ENCODE peak calls at places on chromosome X, in eight cellular contexts. R is H54; Y is GM12865; L is neural crest cell; J is smooth muscle cell of the brain vasculature; K is sigmoid colon; C is activated CD8-positive, alpha-beta memory T cell treated with anti-CD3 and anti-CD28 coated beads for 1 hour; V is DMS 273 treated with DMSO at 0.1 percent for 48 hours. B is an unnamed sample.

GRCh38 chrX:13005671-13006473 is 31.0 kb downstream of the TMSB4X start:
- DNase-seq in K (no peak), C (no peak), J (no peak), R (no peak), V (no peak), L (no peak), Y (peak), B (no peak)

GRCh38 chrX:24347871-24348270 is 12.6 kb upstream of the SUPT20HL1 start:
- DNase-seq in L (no peak), J (no peak), R (no peak), C (no peak), Y (no peak), K (no peak), V (peak), B (no peak)

GRCh38 chrX:33183366-33183765 is 28.0 kb downstream of the DMD start:
- DNase-seq in V (no peak), Y (peak), K (peak), L (no peak), C (no peak), R (no peak), J (peak), B (no peak)

GRCh38 chrX:46571423-46572294 is 1.9 kb upstream of the CHST7 start:
- DNase-seq in L (no peak), Y (peak), C (no peak), J (no peak), V (no peak), R (no peak), K (no peak), B (no peak)

GRCh38 chrX:68945603-68946228 is 116.9 kb downstream of the EFNB1 start:
- DNase-seq in L (peak), Y (peak), R (peak), K (peak), C (no peak), V (no peak), J (no peak), B (no peak)

GRCh38 chrX:40146471-40147398 is 49.0 kb upstream of the BCOR start:
- DNase-seq in V (no peak), C (no peak), L (peak), Y (peak), J (no peak), K (peak), R (no peak), B (peak)

GRCh38 chrX:110759785-110760184 is 35.8 kb downstream of the CHRDL1 start:
- DNase-seq in L (no peak), C (no peak), Y (no peak), J (no peak), V (no peak), K (no peak), R (peak), B (no peak)

GRCh38 chrX:130165181-130165702 is 399 bp downstream of the AIFM1 start:
- DNase-seq in R (no peak), Y (no peak), L (no peak), J (no peak), K (no peak), V (no peak), C (no peak), B (no peak)

GRCh38 chrX:38754102-38754790 is 47.0 kb upstream of the MID1IP1 start:
- DNase-seq in R (no peak), J (peak), V (peak), C (no peak), Y (peak), K (no peak), L (peak), B (no peak)

GRCh38 chrX:96432647-96433046 is 252.0 kb upstream of the DIAPH2 start:
- DNase-seq in K (no peak), Y (no peak), V (no peak), L (no peak), R (no peak), C (no peak), J (no peak), B (no peak)

GRCh38 chrX:52353838-52354237 is 15.0 kb upstream of the XAGE2 start:
- DNase-seq in R (no peak), J (no peak), C (no peak), K (no peak), Y (no peak), V (no peak), L (no peak), B (no peak)

GRCh38 chrX:76127341-76127740 is 45.5 kb upstream of the PBDC1 start:
- DNase-seq in R (no peak), V (peak), Y (peak), J (no peak), C (no peak), K (no peak), L (no peak), B (no peak)

GRCh38 chrX:84168574-84168973 is 19.4 kb downstream of the RPS6KA6 start:
- DNase-seq in K (no peak), V (no peak), Y (no peak), J (no peak), R (no peak), C (no peak), L (no peak), B (no peak)

GRCh38 chrX:71103110-71103983 is 3.2 kb downstream of the CXorf65 start:
- DNase-seq in R (no peak), L (peak), Y (peak), C (peak), J (no peak), K (peak), V (no peak), B (peak)

GRCh38 chrX:16436348-16437188 is 213.4 kb upstream of the S100G start:
- DNase-seq in K (peak), L (peak), C (peak), R (peak), Y (peak), J (peak), V (peak), B (peak)

GRCh38 chrX:140164383-140164782 is 199.1 kb upstream of the CXorf66 start:
- DNase-seq in L (no peak), K (no peak), R (no peak), J (no peak), Y (no peak), V (no peak), C (no peak), B (no peak)

GRCh38 chrX:19343085-19343461 is 654 bp upstream of the PDHA1 start:
- DNase-seq in Y (no peak), K (no peak), L (no peak), J (no peak), C (no peak), R (no peak), V (no peak), B (no peak)

GRCh38 chrX:9231491-9231890 is 197.6 kb upstream of the FAM9B start:
- DNase-seq in V (no peak), C (no peak), J (no peak), Y (no peak), R (no peak), K (no peak), L (no peak), B (no peak)

GRCh38 chrX:78643874-78644273 is 15.3 kb downstream of the RTL3 start:
- DNase-seq in V (no peak), J (no peak), C (no peak), R (no peak), K (no peak), L (no peak), Y (no peak), B (no peak)

GRCh38 chrX:108447303-108447702 is 7.7 kb downstream of the COL4A5 start:
- DNase-seq in C (no peak), R (no peak), L (no peak), K (no peak), Y (no peak), J (no peak), V (no peak), B (no peak)

GRCh38 chrX:127621780-127622179 is 430.4 kb downstream of the ACTRT1 start:
- DNase-seq in Y (no peak), J (no peak), K (no peak), V (no peak), L (no peak), R (no peak), C (no peak), B (no peak)

GRCh38 chrX:18415386-18415785 is 10.0 kb upstream of the CDKL5 start:
- DNase-seq in J (no peak), R (no peak), V (no peak), Y (no peak), L (no peak), C (no peak), K (no peak), B (no peak)

GRCh38 chrX:68490644-68491043 is 8.2 kb upstream of the YIPF6 start:
- DNase-seq in K (no peak), R (peak), L (no peak), Y (peak), J (no peak), V (no peak), C (no peak), B (no peak)

GRCh38 chrX:82208976-82209375 is 1007.1 kb downstream of the SH3BGRL start:
- DNase-seq in R (no peak), J (no peak), V (no peak), L (no peak), Y (no peak), K (no peak), C (no peak), B (no peak)

GRCh38 chrX:15511563-15511962 is 11.0 kb downstream of the BMX start:
- DNase-seq in R (no peak), Y (no peak), L (no peak), C (no peak), V (no peak), K (no peak), J (no peak), B (no peak)

GRCh38 chrX:133402042-133402453 is 13.2 kb downstream of the GPC4 start:
- DNase-seq in K (no peak), R (no peak), C (no peak), Y (no peak), L (no peak), V (no peak), J (peak), B (no peak)

GRCh38 chrX:31154941-31155340 is 83.1 kb upstream of the FTHL17 start:
- DNase-seq in R (no peak), Y (no peak), C (no peak), V (no peak), L (no peak), J (no peak), K (no peak), B (no peak)

GRCh38 chrX:70089575-70090297 is 27.5 kb downstream of the OTUD6A start:
- DNase-seq in C (no peak), K (no peak), L (no peak), J (no peak), R (no peak), Y (no peak), V (no peak), B (no peak)

GRCh38 chrX:70289168-70289792 is 447 bp downstream of the PDZD11 start:
- DNase-seq in C (no peak), K (no peak), J (no peak), V (no peak), Y (no peak), R (no peak), L (no peak), B (no peak)

GRCh38 chrX:54042609-54043010 is 1.7 kb downstream of the PHF8 start:
- DNase-seq in Y (peak), C (no peak), V (peak), R (no peak), L (peak), J (no peak), K (peak), B (peak)

GRCh38 chrX:67544281-67544680 is 460 bp downstream of the AR start:
- DNase-seq in L (peak), Y (no peak), K (peak), C (no peak), V (no peak), J (no peak), R (peak), B (peak)

GRCh38 chrX:43882294-43882681 is at the start of gene MAOB:
- DNase-seq in C (no peak), R (no peak), V (no peak), Y (no peak), L (peak), K (peak), J (no peak), B (peak)

GRCh38 chrX:44935640-44936039 is 62.7 kb downstream of the KDM6A start:
- DNase-seq in R (no peak), Y (no peak), L (no peak), C (no peak), V (no peak), J (no peak), K (no peak), B (no peak)

GRCh38 chrX:1443496-1444075 is 9.1 kb downstream of the ASMTL start:
- DNase-seq in C (no peak), L (no peak), R (no peak), K (peak), V (no peak), Y (no peak), J (no peak), B (peak)

GRCh38 chrX:136143714-136144113 is 3.6 kb upstream of the FHL1 start:
- DNase-seq in C (no peak), L (no peak), R (no peak), J (no peak), V (no peak), K (no peak), Y (no peak), B (no peak)

B was measured in sciatic nerve.